ENCODE peak calls at places on chromosome 20, in ten cellular contexts. G is BJ; S is stomach; J is NCI-H524; U is AG10803; E is left cardiac atrium; H is activated effector memory CD4-positive, alpha-beta T cell treated with Interleukin-2 at 50 U/mL for 16 hours; W is WTC11; T is stimulated activated CD4-positive, alpha-beta T cell treated with anti-CD3 and anti-CD28 coated beads, Interleukin-1b, Interleukin-23, amount 100 ng/mL, for 24 hours; D is neural crest cell. O is an unnamed sample.

GRCh38 chr20:38134427-38135281 is 30.4 kb downstream of the TGM2 start:
- DNase-seq in G (no peak), S (no peak), J (no peak), U (peak; percentile 25), E (peak; percentile 69), H (no peak), W (peak; percentile 6), T (no peak), D (no peak), O (peak; percentile 82)

GRCh38 chr20:13960119-13960518 is 30.3 kb downstream of the SEL1L2 start:
- DNase-seq in G (no peak), S (no peak), J (no peak), U (no peak), E (no peak), H (no peak), W (no peak), T (no peak), D (no peak), O (no peak)

GRCh38 chr20:59010321-59010994 is 3.4 kb upstream of the CTSZ start:
- DNase-seq in G (no peak), S (peak; percentile 28), J (no peak), U (no peak), E (no peak), H (no peak), W (no peak), T (no peak), D (no peak), O (peak; percentile 85)

GRCh38 chr20:49045440-49046086 is 549 bp upstream of the CSE1L start:
- DNase-seq in G (no peak), S (peak; percentile 37), J (peak; percentile 35), U (no peak), E (peak; percentile 48), H (no peak), W (peak; percentile 15), T (no peak), D (no peak), O (peak; percentile 89)

GRCh38 chr20:64200740-64201139 is 36.5 kb downstream of the MYT1 start:
- DNase-seq in G (no peak), S (no peak), J (no peak), U (no peak), E (no peak), H (no peak), W (no peak), T (no peak), D (no peak), O (no peak)

GRCh38 chr20:24957326-24957996 is 8.4 kb downstream of the CST7 start:
- DNase-seq in G (no peak), S (peak; percentile 20), J (no peak), U (no peak), E (no peak), H (no peak), W (no peak), T (no peak), D (no peak), O (no peak)

GRCh38 chr20:8187740-8188139 is 55.7 kb downstream of the PLCB1 start:
- DNase-seq in G (no peak), S (no peak), J (no peak), U (peak; percentile 28), E (no peak), H (no peak), W (no peak), T (no peak), D (no peak), O (no peak)

GRCh38 chr20:45138451-45139300 is 14.4 kb upstream of the WFDC12 start:
- DNase-seq in G (no peak), S (peak; percentile 62), J (no peak), U (no peak), E (peak; percentile 36), H (peak; percentile 12), W (peak; percentile 95), T (peak; percentile 37), D (peak; percentile 50), O (peak; percentile 91)

GRCh38 chr20:36506253-36506652 is 35.1 kb upstream of the MYL9 start:
- DNase-seq in G (no peak), S (no peak), J (no peak), U (no peak), E (no peak), H (no peak), W (no peak), T (no peak), D (no peak), O (no peak)

GRCh38 chr20:43937586-43937985 is 22.9 kb downstream of the TOX2 start:
- DNase-seq in G (no peak), S (no peak), J (no peak), U (peak; percentile 79), E (no peak), H (no peak), W (no peak), T (no peak), D (no peak), O (no peak)